ENCODE peak calls at places on chromosome 1, in nine cellular contexts. P, V, U, B, R, Z, S, Q and O are unnamed samples.
A peak's percentile ranks its signal among the peaks of the same experiment; 100 is the strongest.

GRCh38 chr1:173454966-173455524 is 22.1 kb upstream of the PRDX6 start:
- DNase-seq in P (no peak), V (no peak), U (no peak), B (no peak), R (no peak), Z (no peak), S (peak; percentile 5), Q (no peak), O (no peak)

GRCh38 chr1:22729921-22730320 is 19.3 kb downstream of the EPHB2 start:
- DNase-seq in P (no peak), V (no peak), U (no peak), B (no peak), R (no peak), Z (no peak), S (no peak), Q (no peak), O (no peak)

GRCh38 chr1:204320413-204320812 is 39.3 kb downstream of the PLEKHA6 start:
- DNase-seq in P (no peak), V (no peak), U (no peak), B (no peak), R (no peak), Z (no peak), S (no peak), Q (peak; percentile 46), O (peak; percentile 63)

GRCh38 chr1:32311709-32312393 is 20.0 kb downstream of the HDAC1 start:
- DNase-seq in P (no peak), V (no peak), U (no peak), B (no peak), R (no peak), Z (no peak), S (no peak), Q (no peak), O (no peak)

GRCh38 chr1:38360807-38361206 is 314.2 kb upstream of the POU3F1 start:
- DNase-seq in P (no peak), V (no peak), U (no peak), B (no peak), R (no peak), Z (no peak), S (peak; percentile 13), Q (no peak), O (no peak)

GRCh38 chr1:26190373-26190987 is at the start of gene CATSPER4:
- DNase-seq in P (no peak), V (no peak), U (no peak), B (no peak), R (no peak), Z (peak; percentile 70), S (no peak), Q (no peak), O (peak; percentile 53)

GRCh38 chr1:244224487-244225430 is 173.7 kb downstream of the ZBTB18 start:
- DNase-seq in P (no peak), V (no peak), U (no peak), B (no peak), R (no peak), Z (peak; percentile 87), S (no peak), Q (peak; percentile 33), O (no peak)

GRCh38 chr1:118928739-118929554 is 59.2 kb downstream of the TBX15 start:
- DNase-seq in P (peak; percentile 7), V (no peak), U (peak; percentile 39), B (no peak), R (peak; percentile 45), Z (peak; percentile 12), S (peak; percentile 40), Q (peak; percentile 39), O (no peak)

GRCh38 chr1:150576367-150576711 is 3.1 kb downstream of the MCL1 start:
- DNase-seq in P (no peak), V (no peak), U (no peak), B (no peak), R (no peak), Z (no peak), S (no peak), Q (no peak), O (no peak)

GRCh38 chr1:192766876-192767275 is 42.0 kb upstream of the RGS2 start:
- DNase-seq in P (no peak), V (no peak), U (no peak), B (no peak), R (no peak), Z (no peak), S (no peak), Q (no peak), O (no peak)

GRCh38 chr1:12170263-12170671 is 3.5 kb downstream of the TNFRSF1B start:
- DNase-seq in P (no peak), V (no peak), U (no peak), B (peak; percentile 41), R (no peak), Z (no peak), S (no peak), Q (no peak), O (no peak)

GRCh38 chr1:24081190-24081589 is 30.7 kb downstream of the MYOM3 start:
- DNase-seq in P (no peak), V (no peak), U (no peak), B (no peak), R (no peak), Z (no peak), S (no peak), Q (no peak), O (no peak)

GRCh38 chr1:5973771-5974170 is 18.5 kb downstream of the NPHP4 start:
- DNase-seq in P (no peak), V (no peak), U (no peak), B (no peak), R (no peak), Z (no peak), S (no peak), Q (no peak), O (no peak)